ENCODE peak calls at places on chromosomes 2 and 18, in ten cellular contexts. J is B cell; W is stimulated activated CD8-positive, alpha-beta memory T cell treated with anti-CD3 and anti-CD28 coated beads, Interleukin-4, amount 100 ng/mL, for 4 hours; E is NCI-H2029; R is heart left ventricle; M is uterus; L is brain microvascular endothelial cell; P is T1000; B is activated CD8-positive, alpha-beta T cell treated with anti-CD3 and anti-CD28 coated beads, Interleukin-2, amount 10 ng/mL, durations not matched to agents 7 days and 5 days; Y is HTR-8/SVneo. G is an unnamed sample.

GRCh38 chr2:230714122-230714453 is 1.4 kb downstream of the CAB39 start:
- DNase-seq in E (no peak), W (no peak), M (no peak), R (no peak), Y (peak; percentile 68), B (peak; percentile 59), P (no peak), L (peak; percentile 66), J (no peak), G (no peak)

GRCh38 chr2:30615926-30616325 is 168.9 kb downstream of the LCLAT1 start:
- DNase-seq in Y (no peak), E (no peak), J (no peak), W (no peak), R (no peak), L (no peak), M (no peak), P (no peak), B (no peak), G (no peak)

GRCh38 chr2:234271342-234271741 is 220.8 kb downstream of the SPP2 start:
- DNase-seq in P (no peak), J (no peak), R (no peak), E (no peak), B (no peak), M (no peak), W (no peak), Y (no peak), L (no peak), G (no peak)

GRCh38 chr2:98828793-98829371 is 98.0 kb upstream of the MGAT4A start:
- DNase-seq in M (no peak), L (no peak), W (no peak), E (peak; percentile 64), R (no peak), Y (no peak), P (no peak), J (no peak), B (no peak), G (no peak)

GRCh38 chr2:74738586-74738985 is 84.5 kb downstream of the SEMA4F start:
- DNase-seq in B (no peak), E (no peak), P (no peak), W (no peak), L (no peak), J (no peak), Y (no peak), M (no peak), R (no peak), G (no peak)

GRCh38 chr2:198186257-198186656 is 381.9 kb downstream of the PLCL1 start:
- DNase-seq in W (no peak), M (no peak), J (no peak), E (no peak), B (no peak), L (no peak), P (no peak), R (no peak), Y (no peak), G (no peak)

GRCh38 chr2:70984576-70985282 is 6.3 kb downstream of the ANKRD53 start:
- DNase-seq in M (no peak), J (peak; percentile 67), P (no peak), E (peak; percentile 4), L (no peak), Y (no peak), W (peak; percentile 60), R (peak; percentile 67), B (peak; percentile 86), G (peak; percentile 64)

GRCh38 chr2:55013936-55014335 is 36.3 kb downstream of the RTN4 start:
- DNase-seq in L (no peak), B (no peak), R (no peak), P (no peak), E (no peak), Y (no peak), J (no peak), M (no peak), W (no peak), G (no peak)

GRCh38 chr2:215830313-215830712 is 183.0 kb downstream of the MREG start:
- DNase-seq in P (peak; percentile 5), J (no peak), E (no peak), Y (no peak), R (peak; percentile 47), W (no peak), M (peak; percentile 18), L (no peak), B (no peak), G (peak; percentile 48)

GRCh38 chr2:151040036-151040435 is 221.6 kb downstream of the RBM43 start:
- DNase-seq in P (no peak), E (no peak), B (no peak), W (no peak), M (no peak), Y (no peak), R (no peak), J (no peak), L (no peak), G (no peak)

GRCh38 chr18:45910405-45911023 is 56.6 kb downstream of the EPG5 start:
- DNase-seq in M (no peak), P (no peak), Y (peak; percentile 32), W (peak; percentile 10), B (peak; percentile 76), R (peak; percentile 37), E (peak; percentile 12), L (peak; percentile 26), J (peak; percentile 58), G (peak; percentile 44)

GRCh38 chr2:237432484-237433092 is 18.6 kb upstream of the COL6A3 start:
- DNase-seq in B (peak; percentile 76), J (no peak), P (peak; percentile 94), Y (peak; percentile 79), M (no peak), W (peak; percentile 90), E (no peak), R (no peak), L (peak; percentile 95), G (no peak)

GRCh38 chr2:62077239-62077638 is 118.7 kb upstream of the B3GNT2 start:
- DNase-seq in J (no peak), E (no peak), B (no peak), R (no peak), L (no peak), P (no peak), W (no peak), M (no peak), Y (no peak), G (no peak)

GRCh38 chr2:134250840-134251461 is 2.9 kb upstream of the MGAT5 start:
- DNase-seq in B (no peak), E (no peak), P (no peak), M (no peak), J (no peak), L (no peak), Y (no peak), R (no peak), W (no peak), G (no peak)

GRCh38 chr2:27681844-27682243 is 18.2 kb downstream of the SLC4A1AP start:
- DNase-seq in J (no peak), Y (peak; percentile 13), E (no peak), B (no peak), P (no peak), R (no peak), L (peak; percentile 63), M (no peak), W (no peak), G (no peak)

GRCh38 chr2:127672341-127673303 is 2.7 kb downstream of the LIMS2 start:
- DNase-seq in J (no peak), W (no peak), M (peak; percentile 25), E (no peak), Y (no peak), B (no peak), P (no peak), R (peak; percentile 74), L (no peak), G (no peak)

GRCh38 chr2:179332903-179333302 is 68.3 kb upstream of the SESTD1 start:
- DNase-seq in W (no peak), E (peak; percentile 0), P (no peak), L (peak; percentile 83), Y (no peak), R (no peak), B (no peak), M (no peak), J (no peak), G (no peak)

GRCh38 chr2:112625474-112626114 is 20.1 kb upstream of the SLC20A1 start:
- DNase-seq in Y (no peak), W (no peak), P (no peak), J (no peak), R (no peak), B (no peak), M (no peak), L (no peak), E (no peak), G (no peak)

GRCh38 chr2:43675646-43676321 is 445 bp downstream of the C1GALT1C1L start:
- DNase-seq in W (no peak), J (no peak), R (no peak), L (no peak), Y (no peak), P (no peak), E (no peak), M (no peak), B (no peak), G (no peak)

GRCh38 chr2:3847397-3848052 is 144.2 kb downstream of the DCDC2C start:
- DNase-seq in P (no peak), W (no peak), L (no peak), R (no peak), J (no peak), Y (no peak), B (no peak), E (no peak), M (no peak), G (no peak)

GRCh38 chr2:37570773-37571570 is 100.5 kb downstream of the CDC42EP3 start:
- DNase-seq in R (no peak), P (no peak), W (no peak), L (peak; percentile 97), E (no peak), J (no peak), B (no peak), M (no peak), Y (peak; percentile 43), G (no peak)

GRCh38 chr2:11377915-11378649 is 33.6 kb upstream of the ROCK2 start:
- DNase-seq in R (no peak), Y (no peak), L (no peak), J (peak; percentile 68), B (no peak), E (no peak), P (no peak), M (peak; percentile 79), W (no peak), G (no peak)

GRCh38 chr2:146734042-146734715 is 1110.7 kb upstream of the ACVR2A start:
- DNase-seq in B (no peak), W (no peak), P (peak; percentile 0), R (no peak), J (no peak), Y (peak; percentile 52), L (peak; percentile 47), E (peak; percentile 51), M (no peak), G (no peak)

GRCh38 chr2:138395565-138396306 is 105.8 kb upstream of the SPOPL start:
- DNase-seq in J (no peak), P (peak; percentile 35), Y (no peak), W (no peak), R (peak; percentile 33), B (no peak), L (peak; percentile 40), E (no peak), M (no peak), G (no peak)

GRCh38 chr2:163736433-163737168 is 793 bp upstream of the FIGN start:
- DNase-seq in M (peak; percentile 33), B (no peak), R (peak; percentile 66), L (peak; percentile 18), Y (peak; percentile 55), W (no peak), J (no peak), E (no peak), P (peak; percentile 45), G (no peak)

GRCh38 chr2:119425620-119426395 is 5.8 kb upstream of the TMEM37 start:
- DNase-seq in B (no peak), Y (no peak), J (no peak), M (no peak), R (no peak), P (no peak), W (no peak), E (no peak), L (no peak), G (no peak)

GRCh38 chr2:241852981-241853631 is 5.6 kb downstream of the PDCD1 start:
- DNase-seq in R (no peak), B (no peak), J (peak; percentile 7), P (no peak), Y (no peak), L (no peak), M (peak; percentile 12), E (no peak), W (no peak), G (no peak)

GRCh38 chr2:1052671-1053270 is 102.1 kb downstream of the SNTG2 start:
- DNase-seq in Y (no peak), M (no peak), R (no peak), B (no peak), J (no peak), P (no peak), W (no peak), E (no peak), L (peak; percentile 65), G (no peak)